ENCODE peak calls at places on chromosome 10, in five cellular contexts. W, V, F, H and S are unnamed samples.

GRCh38 chr10:70399177-70399576 is 4.8 kb upstream of the EIF4EBP2 start:
- DNase-seq in F (no peak), V (no peak), H (no peak), W (no peak), S (no peak)

GRCh38 chr10:14438576-14438975 is 107.9 kb upstream of the FRMD4A start:
- DNase-seq in V (no peak), H (no peak), F (no peak), W (no peak), S (no peak)

GRCh38 chr10:102476466-102477141 is 25.3 kb upstream of the C10orf95 start:
- DNase-seq in F (no peak), V (no peak), W (no peak), H (no peak), S (no peak)

GRCh38 chr10:79488303-79488702 is 24.0 kb upstream of the EIF5AL1 start:
- DNase-seq in V (peak; percentile 94), H (peak; percentile 53), F (peak; percentile 92), W (no peak), S (no peak)

GRCh38 chr10:69908071-69908470 is 106.4 kb downstream of the COL13A1 start:
- DNase-seq in V (peak; percentile 10), F (no peak), H (no peak), W (no peak), S (no peak)

GRCh38 chr10:21720090-21720489 is 186.1 kb downstream of the MLLT10 start:
- DNase-seq in H (no peak), F (peak; percentile 21), V (no peak), W (no peak), S (no peak)

GRCh38 chr10:85863301-85864172 is 503.1 kb downstream of the GRID1 start:
- DNase-seq in V (no peak), H (no peak), F (no peak), W (no peak), S (no peak)

GRCh38 chr10:91424016-91424415 is 13.9 kb downstream of the HECTD2 start:
- DNase-seq in H (no peak), V (peak; percentile 37), W (no peak), F (peak; percentile 49), S (no peak)

GRCh38 chr10:26407406-26407969 is 30.7 kb upstream of the APBB1IP start:
- DNase-seq in V (peak; percentile 93), H (no peak), F (no peak), W (no peak), S (no peak)

GRCh38 chr10:62462456-62462855 is 88.3 kb downstream of the ZNF365 start:
- DNase-seq in W (no peak), F (no peak), H (no peak), V (no peak), S (no peak)

GRCh38 chr10:3852147-3852904 is 67.3 kb upstream of the KLF6 start:
- DNase-seq in V (peak; percentile 96), F (peak; percentile 99), H (peak; percentile 88), W (no peak), S (no peak)

GRCh38 chr10:71213761-71214440 is 1.5 kb downstream of the UNC5B start:
- DNase-seq in V (peak; percentile 72), F (peak; percentile 80), H (peak; percentile 41), W (no peak), S (no peak)

GRCh38 chr10:44020322-44021111 is 364.4 kb downstream of the CXCL12 start:
- DNase-seq in H (peak; percentile 28), F (no peak), W (no peak), V (no peak), S (no peak)

GRCh38 chr10:68096913-68097509 is 12.3 kb upstream of the MYPN start:
- DNase-seq in V (peak; percentile 91), W (no peak), H (peak; percentile 72), F (peak; percentile 95), S (no peak)

GRCh38 chr10:31146496-31147219 is 115.0 kb upstream of the ZNF438 start:
- DNase-seq in V (peak; percentile 80), W (no peak), F (peak; percentile 86), H (no peak), S (no peak)

GRCh38 chr10:3636356-3637181 is 148.4 kb downstream of the KLF6 start:
- DNase-seq in H (no peak), V (no peak), W (no peak), F (no peak), S (no peak)

GRCh38 chr10:127976286-127976685 is 69.4 kb downstream of the PTPRE start:
- DNase-seq in W (no peak), V (no peak), F (no peak), H (no peak), S (no peak)

GRCh38 chr10:6667679-6668270 is 87.7 kb upstream of the PRKCQ start:
- DNase-seq in W (no peak), H (peak; percentile 9), F (peak; percentile 43), V (peak; percentile 27), S (no peak)

GRCh38 chr10:45569471-45569870 is 103.1 kb downstream of the ZFAND4 start:
- DNase-seq in W (no peak), F (no peak), H (no peak), V (no peak), S (no peak)

GRCh38 chr10:89115876-89116627 is 91.1 kb downstream of the CH25H start:
- DNase-seq in F (peak; percentile 58), W (no peak), V (peak; percentile 80), H (no peak), S (no peak)

GRCh38 chr10:22310928-22311327 is 5.3 kb upstream of the COMMD3 start:
- DNase-seq in V (no peak), H (no peak), W (no peak), F (no peak), S (no peak)

GRCh38 chr10:3294919-3295318 is 122.3 kb upstream of the PITRM1 start:
- DNase-seq in V (no peak), W (no peak), F (no peak), H (no peak), S (no peak)

GRCh38 chr10:77038412-77038806 is 599.2 kb downstream of the KCNMA1 start:
- DNase-seq in W (no peak), F (no peak), V (peak; percentile 36), H (no peak), S (no peak)